ENCODE peak calls at places on chromosomes 4 and X, in six cellular contexts. One of them, this sample, is unnamed.

GRCh38 chr4:1531683-1532548 is 125.7 kb upstream of the NKX1-1 start:
- DNase-seq in ovary: no peak
- DNase-seq in right lobe of liver: no peak
- DNase-seq in uterus: no peak
- DNase-seq in body of pancreas: no peak
- DNase-seq in breast epithelium: no peak
- DNase-seq in this sample: no peak

GRCh38 chr4:149521611-149522010 is 294.0 kb downstream of the IQCM start:
- DNase-seq in ovary: no peak
- DNase-seq in right lobe of liver: no peak
- DNase-seq in uterus: no peak
- DNase-seq in body of pancreas: no peak
- DNase-seq in breast epithelium: no peak
- DNase-seq in this sample: no peak

GRCh38 chr4:183214912-183215488 is 105.1 kb downstream of the CLDN22 start:
- DNase-seq in ovary: no peak
- DNase-seq in right lobe of liver: no peak
- DNase-seq in uterus: no peak
- DNase-seq in body of pancreas: no peak
- DNase-seq in breast epithelium: no peak
- DNase-seq in this sample: no peak

GRCh38 chrX:149510386-149510785 is 5.3 kb upstream of the IDS start:
- DNase-seq in ovary: no peak
- DNase-seq in right lobe of liver: no peak
- DNase-seq in uterus: no peak
- DNase-seq in body of pancreas: no peak
- DNase-seq in breast epithelium: no peak
- DNase-seq in this sample: no peak

GRCh38 chrX:152733261-152733975 is at the start of the genes CSAG1 and MAGEA12:
- DNase-seq in ovary: no peak
- DNase-seq in right lobe of liver: no peak
- DNase-seq in uterus: no peak
- DNase-seq in body of pancreas: no peak
- DNase-seq in breast epithelium: no peak
- DNase-seq in this sample: no peak

GRCh38 chr4:38967260-38968095 is 64.7 kb downstream of the TMEM156 start:
- DNase-seq in ovary: no peak
- DNase-seq in right lobe of liver: no peak
- DNase-seq in uterus: no peak
- DNase-seq in body of pancreas: no peak
- DNase-seq in breast epithelium: no peak
- DNase-seq in this sample: no peak

GRCh38 chr4:173520921-173521473 is 9.0 kb downstream of the HAND2 start:
- DNase-seq in ovary: no peak
- DNase-seq in right lobe of liver: no peak
- DNase-seq in uterus: no peak
- DNase-seq in body of pancreas: no peak
- DNase-seq in breast epithelium: no peak
- DNase-seq in this sample: no peak

GRCh38 chr4:29423836-29424721 is 1296.1 kb upstream of the PCDH7 start:
- DNase-seq in ovary: no peak
- DNase-seq in right lobe of liver: no peak
- DNase-seq in uterus: no peak
- DNase-seq in body of pancreas: no peak
- DNase-seq in breast epithelium: no peak
- DNase-seq in this sample: peak

GRCh38 chr4:147408189-147408588 is 72.7 kb upstream of the EDNRA start:
- DNase-seq in ovary: peak
- DNase-seq in right lobe of liver: no peak
- DNase-seq in uterus: no peak
- DNase-seq in body of pancreas: no peak
- DNase-seq in breast epithelium: no peak
- DNase-seq in this sample: no peak

GRCh38 chr4:4524364-4524763 is 17.5 kb downstream of the STX18 start:
- DNase-seq in ovary: no peak
- DNase-seq in right lobe of liver: no peak
- DNase-seq in uterus: no peak
- DNase-seq in body of pancreas: no peak
- DNase-seq in breast epithelium: no peak
- DNase-seq in this sample: no peak

GRCh38 chrX:57952320-57952678 is 42.0 kb upstream of the ZXDA start:
- DNase-seq in ovary: no peak
- DNase-seq in right lobe of liver: no peak
- DNase-seq in uterus: peak
- DNase-seq in body of pancreas: no peak
- DNase-seq in breast epithelium: no peak
- DNase-seq in this sample: no peak

GRCh38 chr4:168453146-168453545 is 27.1 kb downstream of the DDX60L start:
- DNase-seq in ovary: no peak
- DNase-seq in right lobe of liver: no peak
- DNase-seq in uterus: no peak
- DNase-seq in body of pancreas: no peak
- DNase-seq in breast epithelium: no peak
- DNase-seq in this sample: no peak

GRCh38 chrX:153539171-153539978 is 21.9 kb downstream of the ATP2B3 start:
- DNase-seq in ovary: peak
- DNase-seq in right lobe of liver: peak
- DNase-seq in uterus: peak
- DNase-seq in body of pancreas: peak
- DNase-seq in breast epithelium: no peak
- DNase-seq in this sample: peak

GRCh38 chr4:29560452-29560851 is 1159.7 kb upstream of the PCDH7 start:
- DNase-seq in ovary: no peak
- DNase-seq in right lobe of liver: no peak
- DNase-seq in uterus: no peak
- DNase-seq in body of pancreas: no peak
- DNase-seq in breast epithelium: no peak
- DNase-seq in this sample: no peak

GRCh38 chr4:55125087-55125721 is at the start of gene KDR:
- DNase-seq in ovary: no peak
- DNase-seq in right lobe of liver: peak
- DNase-seq in uterus: peak
- DNase-seq in body of pancreas: no peak
- DNase-seq in breast epithelium: peak
- DNase-seq in this sample: no peak

GRCh38 chr4:93779228-93779627 is 49.3 kb upstream of the ATOH1 start:
- DNase-seq in ovary: no peak
- DNase-seq in right lobe of liver: no peak
- DNase-seq in uterus: no peak
- DNase-seq in body of pancreas: no peak
- DNase-seq in breast epithelium: no peak
- DNase-seq in this sample: no peak

GRCh38 chrX:154541896-154542722 is 4.5 kb downstream of the G6PD start:
- DNase-seq in ovary: peak
- DNase-seq in right lobe of liver: peak
- DNase-seq in uterus: peak
- DNase-seq in body of pancreas: peak
- DNase-seq in breast epithelium: peak
- DNase-seq in this sample: peak

GRCh38 chr4:5561286-5561685 is 147.1 kb downstream of the EVC2 start:
- DNase-seq in ovary: no peak
- DNase-seq in right lobe of liver: no peak
- DNase-seq in uterus: no peak
- DNase-seq in body of pancreas: no peak
- DNase-seq in breast epithelium: no peak
- DNase-seq in this sample: no peak

GRCh38 chr4:183295711-183296110 is 24.4 kb downstream of the CLDN22 start:
- DNase-seq in ovary: no peak
- DNase-seq in right lobe of liver: no peak
- DNase-seq in uterus: no peak
- DNase-seq in body of pancreas: no peak
- DNase-seq in breast epithelium: no peak
- DNase-seq in this sample: no peak

GRCh38 chrX:150833454-150834056 is 64.9 kb downstream of the CD99L2 start:
- DNase-seq in ovary: no peak
- DNase-seq in right lobe of liver: no peak
- DNase-seq in uterus: no peak
- DNase-seq in body of pancreas: no peak
- DNase-seq in breast epithelium: no peak
- DNase-seq in this sample: no peak
- TF ChIP-seq POLR2A in ovary: no peak
- TF ChIP-seq POLR2A in right lobe of liver: no peak
- TF ChIP-seq POLR2A in uterus: no peak
- TF ChIP-seq POLR2A in body of pancreas: no peak
- TF ChIP-seq POLR2A in breast epithelium: no peak
- TF ChIP-seq POLR2A in this sample: no peak

GRCh38 chr4:169660929-169661328 is 40.6 kb downstream of the CLCN3 start:
- DNase-seq in ovary: no peak
- DNase-seq in right lobe of liver: no peak
- DNase-seq in uterus: no peak
- DNase-seq in body of pancreas: no peak
- DNase-seq in breast epithelium: no peak
- DNase-seq in this sample: no peak
- TF ChIP-seq POLR2A in ovary: no peak
- TF ChIP-seq POLR2A in right lobe of liver: no peak
- TF ChIP-seq POLR2A in uterus: no peak
- TF ChIP-seq POLR2A in body of pancreas: no peak
- TF ChIP-seq POLR2A in breast epithelium: no peak
- TF ChIP-seq POLR2A in this sample: no peak

DNA sequence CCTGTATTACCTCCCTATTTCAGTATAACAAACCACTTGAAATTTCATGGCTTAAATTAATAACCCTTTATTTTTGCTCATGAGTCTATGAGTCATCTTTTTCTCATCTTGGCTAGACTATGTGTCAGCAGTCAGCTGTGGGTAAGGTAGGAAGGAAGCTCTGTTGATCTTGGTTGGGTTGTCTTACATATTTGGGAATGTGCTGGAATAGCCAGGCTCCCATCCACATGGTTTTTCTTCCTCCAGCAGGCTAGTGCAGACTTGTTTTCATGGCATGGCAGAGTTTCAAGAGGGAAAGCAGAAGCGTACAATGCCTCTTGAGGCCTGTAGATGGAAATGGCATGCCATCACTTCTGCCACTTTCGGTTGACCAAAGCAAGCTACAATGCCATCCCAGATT is 89.7 kb downstream of the LINC00632 start:
- DNase-seq in ovary: no peak
- DNase-seq in right lobe of liver: no peak
- DNase-seq in uterus: no peak
- DNase-seq in body of pancreas: no peak
- DNase-seq in breast epithelium: no peak
- DNase-seq in this sample: no peak
- TF ChIP-seq POLR2A in ovary: no peak
- TF ChIP-seq POLR2A in right lobe of liver: no peak
- TF ChIP-seq POLR2A in uterus: no peak
- TF ChIP-seq POLR2A in body of pancreas: no peak
- TF ChIP-seq POLR2A in breast epithelium: no peak
- TF ChIP-seq POLR2A in this sample: no peak

GRCh38 chrX:21912989-21913388 is 27.5 kb upstream of the SMS start:
- DNase-seq in ovary: no peak
- DNase-seq in right lobe of liver: no peak
- DNase-seq in uterus: no peak
- DNase-seq in body of pancreas: no peak
- DNase-seq in breast epithelium: no peak
- DNase-seq in this sample: no peak
- TF ChIP-seq POLR2A in ovary: no peak
- TF ChIP-seq POLR2A in right lobe of liver: no peak
- TF ChIP-seq POLR2A in uterus: no peak
- TF ChIP-seq POLR2A in body of pancreas: no peak
- TF ChIP-seq POLR2A in breast epithelium: no peak
- TF ChIP-seq POLR2A in this sample: no peak

GRCh38 chr4:151015458-151016344 is 617 bp upstream of the LRBA start:
- DNase-seq in ovary: peak
- DNase-seq in right lobe of liver: peak
- DNase-seq in uterus: peak
- DNase-seq in body of pancreas: peak
- DNase-seq in breast epithelium: peak
- DNase-seq in this sample: peak
- TF ChIP-seq POLR2A in ovary: peak
- TF ChIP-seq POLR2A in right lobe of liver: peak
- TF ChIP-seq POLR2A in uterus: peak
- TF ChIP-seq POLR2A in body of pancreas: peak
- TF ChIP-seq POLR2A in breast epithelium: no peak
- TF ChIP-seq POLR2A in this sample: peak

GRCh38 chrX:68693481-68694410 is 46.3 kb downstream of the STARD8 start:
- DNase-seq in ovary: peak
- DNase-seq in right lobe of liver: peak
- DNase-seq in uterus: peak
- DNase-seq in body of pancreas: peak
- DNase-seq in breast epithelium: peak
- DNase-seq in this sample: peak
- TF ChIP-seq POLR2A in ovary: peak
- TF ChIP-seq POLR2A in right lobe of liver: peak
- TF ChIP-seq POLR2A in uterus: peak
- TF ChIP-seq POLR2A in body of pancreas: peak
- TF ChIP-seq POLR2A in breast epithelium: no peak
- TF ChIP-seq POLR2A in this sample: peak

GRCh38 chrX:51743179-51743957 is at the start of gene GSPT2:
- DNase-seq in ovary: peak
- DNase-seq in right lobe of liver: peak
- DNase-seq in uterus: peak
- DNase-seq in body of pancreas: peak
- DNase-seq in breast epithelium: peak
- DNase-seq in this sample: peak
- TF ChIP-seq POLR2A in ovary: no peak
- TF ChIP-seq POLR2A in right lobe of liver: peak
- TF ChIP-seq POLR2A in uterus: no peak
- TF ChIP-seq POLR2A in body of pancreas: peak
- TF ChIP-seq POLR2A in breast epithelium: no peak
- TF ChIP-seq POLR2A in this sample: peak

GRCh38 chr4:83535945-83536648 is at the start of gene GPAT3:
- DNase-seq in ovary: peak
- DNase-seq in right lobe of liver: peak
- DNase-seq in uterus: peak
- DNase-seq in body of pancreas: peak
- DNase-seq in breast epithelium: peak
- DNase-seq in this sample: peak
- TF ChIP-seq POLR2A in ovary: peak
- TF ChIP-seq POLR2A in right lobe of liver: peak
- TF ChIP-seq POLR2A in uterus: peak
- TF ChIP-seq POLR2A in body of pancreas: peak
- TF ChIP-seq POLR2A in breast epithelium: no peak
- TF ChIP-seq POLR2A in this sample: no peak

DNA sequence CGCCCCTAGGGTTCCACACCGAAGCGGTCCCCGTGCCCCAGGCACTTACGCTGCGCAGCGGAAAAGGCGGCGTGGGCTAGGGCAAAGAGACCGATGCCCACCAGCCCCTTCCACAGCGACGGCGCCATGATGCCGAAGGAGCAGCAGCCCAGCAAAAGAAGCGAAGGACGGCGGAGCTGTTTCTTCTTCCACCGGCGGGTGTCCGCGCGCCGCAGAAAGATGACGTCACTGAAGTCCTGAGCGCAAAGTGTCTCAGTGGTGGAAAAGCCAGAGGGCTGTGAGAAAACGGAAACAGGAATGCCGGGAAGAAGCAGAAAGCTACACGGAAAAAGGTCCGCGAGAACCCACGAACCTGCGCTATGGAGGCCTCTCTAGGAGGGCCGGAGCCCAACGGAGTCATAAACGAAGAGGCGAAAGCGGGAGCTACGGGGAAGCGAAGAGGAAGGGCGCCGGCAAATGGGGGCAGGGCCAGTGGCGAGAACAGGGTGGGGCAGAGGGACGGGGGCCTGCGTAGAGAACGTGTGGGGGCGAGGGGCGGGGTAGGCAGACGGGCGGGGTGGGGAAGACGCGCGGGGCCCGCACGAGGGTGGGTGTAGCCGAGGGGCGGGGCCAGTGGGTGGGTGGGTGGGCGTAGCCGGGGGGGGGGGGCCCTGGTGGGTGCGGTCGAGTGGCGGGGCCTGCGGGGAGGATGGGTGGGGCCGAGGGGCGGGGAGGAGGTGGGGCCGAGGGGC is at the start of gene MMGT1:
- DNase-seq in ovary: peak
- DNase-seq in right lobe of liver: peak
- DNase-seq in uterus: peak
- DNase-seq in body of pancreas: peak
- DNase-seq in breast epithelium: peak
- DNase-seq in this sample: peak
- TF ChIP-seq POLR2A in ovary: peak
- TF ChIP-seq POLR2A in right lobe of liver: peak
- TF ChIP-seq POLR2A in uterus: no peak
- TF ChIP-seq POLR2A in body of pancreas: peak
- TF ChIP-seq POLR2A in breast epithelium: peak
- TF ChIP-seq POLR2A in this sample: peak

This sample was measured in H54.